ENCODE peak calls at places on chromosomes 4 and X, in six cellular contexts. One of them, this sample, is unnamed.

GRCh38 chr4:147975325-147975724 is 243.4 kb downstream of the ARHGAP10 start:
- DNase-seq in stimulated activated naive CD4-positive, alpha-beta T cell treated with Interleukin-2 at 50 U/mL for 16 hours: no peak
- DNase-seq in thoracic aorta: no peak
- DNase-seq in iPS-NIHi11: no peak
- DNase-seq in NCI-H1105 treated with DMSO at 0.1 percent for 48 hours: no peak
- DNase-seq in astrocyte of the spinal cord: no peak
- DNase-seq in this sample: no peak

GRCh38 chrX:84064814-84065213 is 123.2 kb downstream of the RPS6KA6 start:
- DNase-seq in astrocyte of the spinal cord: no peak
- DNase-seq in iPS-NIHi11: no peak
- DNase-seq in stimulated activated naive CD4-positive, alpha-beta T cell treated with Interleukin-2 at 50 U/mL for 16 hours: no peak
- DNase-seq in thoracic aorta: no peak
- DNase-seq in NCI-H1105 treated with DMSO at 0.1 percent for 48 hours: no peak
- DNase-seq in this sample: no peak

GRCh38 chrX:16930392-16930791 is 16.1 kb upstream of the REPS2 start:
- DNase-seq in iPS-NIHi11: no peak
- DNase-seq in thoracic aorta: no peak
- DNase-seq in astrocyte of the spinal cord: no peak
- DNase-seq in NCI-H1105 treated with DMSO at 0.1 percent for 48 hours: no peak
- DNase-seq in stimulated activated naive CD4-positive, alpha-beta T cell treated with Interleukin-2 at 50 U/mL for 16 hours: no peak
- DNase-seq in this sample: no peak

GRCh38 chr4:5814421-5814820 is 78.5 kb downstream of the CRMP1 start:
- DNase-seq in stimulated activated naive CD4-positive, alpha-beta T cell treated with Interleukin-2 at 50 U/mL for 16 hours: no peak
- DNase-seq in iPS-NIHi11: no peak
- DNase-seq in thoracic aorta: no peak
- DNase-seq in NCI-H1105 treated with DMSO at 0.1 percent for 48 hours: no peak
- DNase-seq in astrocyte of the spinal cord: no peak
- DNase-seq in this sample: no peak

GRCh38 chrX:126836195-126836594 is 16.7 kb downstream of the PRR32 start:
- DNase-seq in NCI-H1105 treated with DMSO at 0.1 percent for 48 hours: no peak
- DNase-seq in stimulated activated naive CD4-positive, alpha-beta T cell treated with Interleukin-2 at 50 U/mL for 16 hours: no peak
- DNase-seq in astrocyte of the spinal cord: no peak
- DNase-seq in thoracic aorta: no peak
- DNase-seq in iPS-NIHi11: no peak
- DNase-seq in this sample: no peak

GRCh38 chr4:1300466-1301455 is 11.1 kb downstream of the MAEA start:
- DNase-seq in iPS-NIHi11: no peak
- DNase-seq in thoracic aorta: no peak
- DNase-seq in astrocyte of the spinal cord: peak; percentile 25
- DNase-seq in NCI-H1105 treated with DMSO at 0.1 percent for 48 hours: no peak
- DNase-seq in stimulated activated naive CD4-positive, alpha-beta T cell treated with Interleukin-2 at 50 U/mL for 16 hours: peak; percentile 37
- DNase-seq in this sample: no peak

GRCh38 chr4:138412847-138413246 is 170.7 kb upstream of the SLC7A11 start:
- DNase-seq in thoracic aorta: no peak
- DNase-seq in NCI-H1105 treated with DMSO at 0.1 percent for 48 hours: no peak
- DNase-seq in iPS-NIHi11: no peak
- DNase-seq in stimulated activated naive CD4-positive, alpha-beta T cell treated with Interleukin-2 at 50 U/mL for 16 hours: no peak
- DNase-seq in astrocyte of the spinal cord: no peak
- DNase-seq in this sample: no peak

GRCh38 chrX:49754238-49754857 is 58.6 kb upstream of the PAGE1 start:
- DNase-seq in astrocyte of the spinal cord: peak; percentile 17
- DNase-seq in NCI-H1105 treated with DMSO at 0.1 percent for 48 hours: peak; percentile 43
- DNase-seq in iPS-NIHi11: peak; percentile 34
- DNase-seq in thoracic aorta: no peak
- DNase-seq in stimulated activated naive CD4-positive, alpha-beta T cell treated with Interleukin-2 at 50 U/mL for 16 hours: peak; percentile 27
- DNase-seq in this sample: peak; percentile 9

GRCh38 chr4:34181311-34181808 is 2063.0 kb downstream of the ARAP2 start:
- DNase-seq in stimulated activated naive CD4-positive, alpha-beta T cell treated with Interleukin-2 at 50 U/mL for 16 hours: no peak
- DNase-seq in astrocyte of the spinal cord: peak; percentile 89
- DNase-seq in NCI-H1105 treated with DMSO at 0.1 percent for 48 hours: no peak
- DNase-seq in iPS-NIHi11: no peak
- DNase-seq in thoracic aorta: no peak
- DNase-seq in this sample: no peak

GRCh38 chr4:81455895-81456294 is 15.8 kb downstream of the RASGEF1B start:
- DNase-seq in astrocyte of the spinal cord: no peak
- DNase-seq in NCI-H1105 treated with DMSO at 0.1 percent for 48 hours: no peak
- DNase-seq in thoracic aorta: no peak
- DNase-seq in stimulated activated naive CD4-positive, alpha-beta T cell treated with Interleukin-2 at 50 U/mL for 16 hours: no peak
- DNase-seq in iPS-NIHi11: no peak
- DNase-seq in this sample: no peak

GRCh38 chr4:5524900-5525299 is 183.5 kb downstream of the EVC2 start:
- DNase-seq in NCI-H1105 treated with DMSO at 0.1 percent for 48 hours: no peak
- DNase-seq in iPS-NIHi11: no peak
- DNase-seq in astrocyte of the spinal cord: peak; percentile 59
- DNase-seq in stimulated activated naive CD4-positive, alpha-beta T cell treated with Interleukin-2 at 50 U/mL for 16 hours: no peak
- DNase-seq in thoracic aorta: no peak
- DNase-seq in this sample: no peak

GRCh38 chr4:41142946-41143720 is 71.2 kb downstream of the APBB2 start:
- DNase-seq in astrocyte of the spinal cord: peak; percentile 96
- DNase-seq in stimulated activated naive CD4-positive, alpha-beta T cell treated with Interleukin-2 at 50 U/mL for 16 hours: no peak
- DNase-seq in thoracic aorta: peak; percentile 26
- DNase-seq in NCI-H1105 treated with DMSO at 0.1 percent for 48 hours: no peak
- DNase-seq in iPS-NIHi11: no peak
- DNase-seq in this sample: no peak

GRCh38 chrX:9708923-9709553 is 56.6 kb downstream of the GPR143 start:
- DNase-seq in thoracic aorta: peak; percentile 7
- DNase-seq in astrocyte of the spinal cord: peak; percentile 70
- DNase-seq in stimulated activated naive CD4-positive, alpha-beta T cell treated with Interleukin-2 at 50 U/mL for 16 hours: peak; percentile 60
- DNase-seq in NCI-H1105 treated with DMSO at 0.1 percent for 48 hours: peak; percentile 53
- DNase-seq in iPS-NIHi11: peak; percentile 74
- DNase-seq in this sample: peak; percentile 14

GRCh38 chr4:10050171-10051120 is 29.1 kb upstream of the SLC2A9 start:
- DNase-seq in NCI-H1105 treated with DMSO at 0.1 percent for 48 hours: no peak
- DNase-seq in iPS-NIHi11: no peak
- DNase-seq in thoracic aorta: no peak
- DNase-seq in stimulated activated naive CD4-positive, alpha-beta T cell treated with Interleukin-2 at 50 U/mL for 16 hours: no peak
- DNase-seq in astrocyte of the spinal cord: no peak
- DNase-seq in this sample: no peak

GRCh38 chr4:171118091-171118490 is 695.1 kb upstream of the GALNTL6 start:
- DNase-seq in iPS-NIHi11: no peak
- DNase-seq in thoracic aorta: no peak
- DNase-seq in stimulated activated naive CD4-positive, alpha-beta T cell treated with Interleukin-2 at 50 U/mL for 16 hours: no peak
- DNase-seq in NCI-H1105 treated with DMSO at 0.1 percent for 48 hours: no peak
- DNase-seq in astrocyte of the spinal cord: no peak
- DNase-seq in this sample: no peak

GRCh38 chrX:140346711-140347110 is 158.2 kb downstream of the SOX3 start:
- DNase-seq in stimulated activated naive CD4-positive, alpha-beta T cell treated with Interleukin-2 at 50 U/mL for 16 hours: no peak
- DNase-seq in iPS-NIHi11: no peak
- DNase-seq in thoracic aorta: no peak
- DNase-seq in astrocyte of the spinal cord: no peak
- DNase-seq in NCI-H1105 treated with DMSO at 0.1 percent for 48 hours: no peak
- DNase-seq in this sample: no peak

GRCh38 chr4:157984285-157984911 is 188.4 kb downstream of the GASK1B start:
- DNase-seq in astrocyte of the spinal cord: no peak
- DNase-seq in iPS-NIHi11: no peak
- DNase-seq in NCI-H1105 treated with DMSO at 0.1 percent for 48 hours: no peak
- DNase-seq in thoracic aorta: no peak
- DNase-seq in stimulated activated naive CD4-positive, alpha-beta T cell treated with Interleukin-2 at 50 U/mL for 16 hours: no peak
- DNase-seq in this sample: no peak

GRCh38 chr4:20445933-20446723 is 194.4 kb downstream of the SLIT2 start:
- DNase-seq in stimulated activated naive CD4-positive, alpha-beta T cell treated with Interleukin-2 at 50 U/mL for 16 hours: no peak
- DNase-seq in NCI-H1105 treated with DMSO at 0.1 percent for 48 hours: no peak
- DNase-seq in thoracic aorta: no peak
- DNase-seq in iPS-NIHi11: no peak
- DNase-seq in astrocyte of the spinal cord: no peak
- DNase-seq in this sample: no peak

GRCh38 chr4:148951346-148951745 is 509.1 kb upstream of the NR3C2 start:
- DNase-seq in thoracic aorta: no peak
- DNase-seq in stimulated activated naive CD4-positive, alpha-beta T cell treated with Interleukin-2 at 50 U/mL for 16 hours: no peak
- DNase-seq in NCI-H1105 treated with DMSO at 0.1 percent for 48 hours: no peak
- DNase-seq in iPS-NIHi11: no peak
- DNase-seq in astrocyte of the spinal cord: no peak
- DNase-seq in this sample: no peak

GRCh38 chrX:74119016-74119910 is 184.7 kb upstream of the ZCCHC13 start:
- DNase-seq in astrocyte of the spinal cord: peak; percentile 46
- DNase-seq in thoracic aorta: no peak
- DNase-seq in NCI-H1105 treated with DMSO at 0.1 percent for 48 hours: no peak
- DNase-seq in stimulated activated naive CD4-positive, alpha-beta T cell treated with Interleukin-2 at 50 U/mL for 16 hours: no peak
- DNase-seq in iPS-NIHi11: no peak
- DNase-seq in this sample: no peak

GRCh38 chr4:120940547-120940946 is 18.0 kb upstream of the PRDM5 start:
- DNase-seq in thoracic aorta: no peak
- DNase-seq in NCI-H1105 treated with DMSO at 0.1 percent for 48 hours: no peak
- DNase-seq in iPS-NIHi11: no peak
- DNase-seq in astrocyte of the spinal cord: no peak
- DNase-seq in stimulated activated naive CD4-positive, alpha-beta T cell treated with Interleukin-2 at 50 U/mL for 16 hours: no peak
- DNase-seq in this sample: no peak

GRCh38 chrX:54045563-54046228 is 1.4 kb upstream of the PHF8 start:
- DNase-seq in astrocyte of the spinal cord: no peak
- DNase-seq in iPS-NIHi11: no peak
- DNase-seq in stimulated activated naive CD4-positive, alpha-beta T cell treated with Interleukin-2 at 50 U/mL for 16 hours: no peak
- DNase-seq in thoracic aorta: no peak
- DNase-seq in NCI-H1105 treated with DMSO at 0.1 percent for 48 hours: no peak
- DNase-seq in this sample: no peak

GRCh38 chrX:154019633-154020499 is at the start of gene IRAK1:
- DNase-seq in thoracic aorta: no peak
- DNase-seq in NCI-H1105 treated with DMSO at 0.1 percent for 48 hours: peak; percentile 65
- DNase-seq in stimulated activated naive CD4-positive, alpha-beta T cell treated with Interleukin-2 at 50 U/mL for 16 hours: peak; percentile 31
- DNase-seq in iPS-NIHi11: peak; percentile 78
- DNase-seq in astrocyte of the spinal cord: peak; percentile 41
- DNase-seq in this sample: no peak

GRCh38 chr4:55865228-55865806 is 11.9 kb downstream of the EXOC1 start:
- DNase-seq in astrocyte of the spinal cord: peak; percentile 73
- DNase-seq in iPS-NIHi11: no peak
- DNase-seq in NCI-H1105 treated with DMSO at 0.1 percent for 48 hours: no peak
- DNase-seq in stimulated activated naive CD4-positive, alpha-beta T cell treated with Interleukin-2 at 50 U/mL for 16 hours: no peak
- DNase-seq in thoracic aorta: no peak
- DNase-seq in this sample: no peak

GRCh38 chr4:100168521-100168920 is 21.7 kb downstream of the DDIT4L start:
- DNase-seq in thoracic aorta: no peak
- DNase-seq in iPS-NIHi11: no peak
- DNase-seq in NCI-H1105 treated with DMSO at 0.1 percent for 48 hours: no peak
- DNase-seq in stimulated activated naive CD4-positive, alpha-beta T cell treated with Interleukin-2 at 50 U/mL for 16 hours: no peak
- DNase-seq in astrocyte of the spinal cord: no peak
- DNase-seq in this sample: no peak

GRCh38 chr4:185286571-185286970 is 77.2 kb downstream of the SNX25 start:
- DNase-seq in stimulated activated naive CD4-positive, alpha-beta T cell treated with Interleukin-2 at 50 U/mL for 16 hours: no peak
- DNase-seq in astrocyte of the spinal cord: no peak
- DNase-seq in thoracic aorta: no peak
- DNase-seq in NCI-H1105 treated with DMSO at 0.1 percent for 48 hours: no peak
- DNase-seq in iPS-NIHi11: no peak
- DNase-seq in this sample: no peak

GRCh38 chr4:186623546-186623945 is 68.2 kb upstream of the MTNR1A start:
- DNase-seq in thoracic aorta: no peak
- DNase-seq in astrocyte of the spinal cord: no peak
- DNase-seq in stimulated activated naive CD4-positive, alpha-beta T cell treated with Interleukin-2 at 50 U/mL for 16 hours: no peak
- DNase-seq in NCI-H1105 treated with DMSO at 0.1 percent for 48 hours: no peak
- DNase-seq in iPS-NIHi11: no peak
- DNase-seq in this sample: no peak

GRCh38 chrX:115388879-115389278 is 99.4 kb downstream of the LUZP4 start:
- DNase-seq in thoracic aorta: no peak
- DNase-seq in iPS-NIHi11: no peak
- DNase-seq in NCI-H1105 treated with DMSO at 0.1 percent for 48 hours: no peak
- DNase-seq in stimulated activated naive CD4-positive, alpha-beta T cell treated with Interleukin-2 at 50 U/mL for 16 hours: no peak
- DNase-seq in astrocyte of the spinal cord: no peak
- DNase-seq in this sample: no peak

GRCh38 chr4:142713282-142714030 is 132.6 kb downstream of the INPP4B start:
- DNase-seq in stimulated activated naive CD4-positive, alpha-beta T cell treated with Interleukin-2 at 50 U/mL for 16 hours: no peak
- DNase-seq in thoracic aorta: no peak
- DNase-seq in NCI-H1105 treated with DMSO at 0.1 percent for 48 hours: no peak
- DNase-seq in iPS-NIHi11: peak; percentile 8
- DNase-seq in astrocyte of the spinal cord: no peak
- DNase-seq in this sample: no peak

GRCh38 chrX:120761810-120762209 is 113.9 kb downstream of the CT47B1 start:
- DNase-seq in NCI-H1105 treated with DMSO at 0.1 percent for 48 hours: no peak
- DNase-seq in stimulated activated naive CD4-positive, alpha-beta T cell treated with Interleukin-2 at 50 U/mL for 16 hours: no peak
- DNase-seq in astrocyte of the spinal cord: peak; percentile 37
- DNase-seq in thoracic aorta: no peak
- DNase-seq in iPS-NIHi11: no peak
- DNase-seq in this sample: no peak

GRCh38 chrX:41481264-41482109 is 34.3 kb downstream of the NYX start:
- DNase-seq in stimulated activated naive CD4-positive, alpha-beta T cell treated with Interleukin-2 at 50 U/mL for 16 hours: no peak
- DNase-seq in thoracic aorta: no peak
- DNase-seq in astrocyte of the spinal cord: no peak
- DNase-seq in NCI-H1105 treated with DMSO at 0.1 percent for 48 hours: no peak
- DNase-seq in iPS-NIHi11: peak; percentile 38
- DNase-seq in this sample: peak; percentile 14

GRCh38 chr4:48570646-48571220 is 80.7 kb downstream of the ZAR1 start:
- DNase-seq in thoracic aorta: no peak
- DNase-seq in astrocyte of the spinal cord: peak; percentile 59
- DNase-seq in NCI-H1105 treated with DMSO at 0.1 percent for 48 hours: no peak
- DNase-seq in stimulated activated naive CD4-positive, alpha-beta T cell treated with Interleukin-2 at 50 U/mL for 16 hours: no peak
- DNase-seq in iPS-NIHi11: no peak
- DNase-seq in this sample: no peak

GRCh38 chr4:79206660-79207059 is 119.2 kb downstream of the NAA11 start:
- DNase-seq in iPS-NIHi11: no peak
- DNase-seq in stimulated activated naive CD4-positive, alpha-beta T cell treated with Interleukin-2 at 50 U/mL for 16 hours: no peak
- DNase-seq in thoracic aorta: no peak
- DNase-seq in NCI-H1105 treated with DMSO at 0.1 percent for 48 hours: no peak
- DNase-seq in astrocyte of the spinal cord: no peak
- DNase-seq in this sample: no peak

GRCh38 chrX:130393451-130394074 is 8.1 kb upstream of the GPR119 start:
- DNase-seq in NCI-H1105 treated with DMSO at 0.1 percent for 48 hours: peak; percentile 46
- DNase-seq in astrocyte of the spinal cord: peak; percentile 50
- DNase-seq in stimulated activated naive CD4-positive, alpha-beta T cell treated with Interleukin-2 at 50 U/mL for 16 hours: no peak
- DNase-seq in thoracic aorta: no peak
- DNase-seq in iPS-NIHi11: peak; percentile 56
- DNase-seq in this sample: no peak

GRCh38 chr4:4651811-4652609 is 110.2 kb upstream of the STX18 start:
- DNase-seq in astrocyte of the spinal cord: peak; percentile 26
- DNase-seq in NCI-H1105 treated with DMSO at 0.1 percent for 48 hours: no peak
- DNase-seq in thoracic aorta: no peak
- DNase-seq in stimulated activated naive CD4-positive, alpha-beta T cell treated with Interleukin-2 at 50 U/mL for 16 hours: no peak
- DNase-seq in iPS-NIHi11: peak; percentile 43
- DNase-seq in this sample: no peak

GRCh38 chr4:12723849-12724447 is 760.2 kb downstream of the RAB28 start:
- DNase-seq in astrocyte of the spinal cord: no peak
- DNase-seq in stimulated activated naive CD4-positive, alpha-beta T cell treated with Interleukin-2 at 50 U/mL for 16 hours: no peak
- DNase-seq in iPS-NIHi11: peak; percentile 46
- DNase-seq in NCI-H1105 treated with DMSO at 0.1 percent for 48 hours: no peak
- DNase-seq in thoracic aorta: no peak
- DNase-seq in this sample: no peak

GRCh38 chr4:148116264-148116663 is 325.9 kb downstream of the NR3C2 start:
- DNase-seq in iPS-NIHi11: no peak
- DNase-seq in stimulated activated naive CD4-positive, alpha-beta T cell treated with Interleukin-2 at 50 U/mL for 16 hours: no peak
- DNase-seq in thoracic aorta: no peak
- DNase-seq in astrocyte of the spinal cord: peak; percentile 83
- DNase-seq in NCI-H1105 treated with DMSO at 0.1 percent for 48 hours: peak; percentile 38
- DNase-seq in this sample: no peak